ENCODE peak calls at places on chromosomes 5 and 9, in seven cellular contexts. One of them, this sample, is unnamed.

GRCh38 chr9:11356101-11356500 is 743.3 kb upstream of the PTPRD start:
- DNase-seq in heart left ventricle: no peak
- DNase-seq in spleen: no peak
- DNase-seq in nephron progenitor cell: no peak
- DNase-seq in left ventricle myocardium inferior: no peak
- DNase-seq in A549: no peak
- DNase-seq in body of pancreas: no peak
- DNase-seq in this sample: no peak

GRCh38 chr5:143695244-143695885 is 116.6 kb upstream of the HMHB1 start:
- DNase-seq in left ventricle myocardium inferior: no peak
- DNase-seq in body of pancreas: no peak
- DNase-seq in A549: no peak
- DNase-seq in spleen: no peak
- DNase-seq in nephron progenitor cell: no peak
- DNase-seq in heart left ventricle: no peak
- DNase-seq in this sample: no peak

GRCh38 chr9:123087359-123087888 is 54.0 kb downstream of the GPR21 start:
- DNase-seq in nephron progenitor cell: no peak
- DNase-seq in A549: no peak
- DNase-seq in left ventricle myocardium inferior: peak
- DNase-seq in body of pancreas: no peak
- DNase-seq in spleen: no peak
- DNase-seq in heart left ventricle: peak
- DNase-seq in this sample: no peak

GRCh38 chr5:169861934-169862333 is 118.4 kb downstream of the INSYN2B start:
- DNase-seq in A549: no peak
- DNase-seq in spleen: no peak
- DNase-seq in body of pancreas: no peak
- DNase-seq in heart left ventricle: no peak
- DNase-seq in nephron progenitor cell: no peak
- DNase-seq in left ventricle myocardium inferior: no peak
- DNase-seq in this sample: no peak

GRCh38 chr5:113447651-113448050 is 12.9 kb upstream of the TSSK1B start:
- DNase-seq in spleen: no peak
- DNase-seq in nephron progenitor cell: no peak
- DNase-seq in body of pancreas: no peak
- DNase-seq in A549: no peak
- DNase-seq in heart left ventricle: no peak
- DNase-seq in left ventricle myocardium inferior: no peak
- DNase-seq in this sample: peak

GRCh38 chr5:131379071-131379538 is 115.3 kb downstream of the CDC42SE2 start:
- DNase-seq in left ventricle myocardium inferior: no peak
- DNase-seq in A549: peak
- DNase-seq in nephron progenitor cell: no peak
- DNase-seq in spleen: no peak
- DNase-seq in body of pancreas: no peak
- DNase-seq in heart left ventricle: no peak
- DNase-seq in this sample: no peak

GRCh38 chr9:121350993-121351561 is 19.0 kb downstream of the STOM start:
- DNase-seq in left ventricle myocardium inferior: peak
- DNase-seq in spleen: no peak
- DNase-seq in body of pancreas: peak
- DNase-seq in heart left ventricle: peak
- DNase-seq in nephron progenitor cell: no peak
- DNase-seq in A549: peak
- DNase-seq in this sample: no peak

GRCh38 chr5:32346869-32347268 is 34.1 kb upstream of the MTMR12 start:
- DNase-seq in nephron progenitor cell: no peak
- DNase-seq in spleen: no peak
- DNase-seq in heart left ventricle: no peak
- DNase-seq in A549: no peak
- DNase-seq in left ventricle myocardium inferior: no peak
- DNase-seq in body of pancreas: no peak
- DNase-seq in this sample: no peak

GRCh38 chr5:57863661-57864060 is 381.1 kb upstream of the ACTBL2 start:
- DNase-seq in nephron progenitor cell: no peak
- DNase-seq in left ventricle myocardium inferior: no peak
- DNase-seq in A549: no peak
- DNase-seq in body of pancreas: no peak
- DNase-seq in heart left ventricle: no peak
- DNase-seq in spleen: no peak
- DNase-seq in this sample: no peak

GRCh38 chr9:86859056-86859455 is 88.2 kb downstream of the GAS1 start:
- DNase-seq in left ventricle myocardium inferior: no peak
- DNase-seq in A549: no peak
- DNase-seq in nephron progenitor cell: no peak
- DNase-seq in body of pancreas: no peak
- DNase-seq in spleen: no peak
- DNase-seq in heart left ventricle: no peak
- DNase-seq in this sample: no peak

GRCh38 chr5:159864885-159865622 is 51.2 kb upstream of the ADRA1B start:
- DNase-seq in heart left ventricle: no peak
- DNase-seq in spleen: no peak
- DNase-seq in body of pancreas: no peak
- DNase-seq in A549: no peak
- DNase-seq in nephron progenitor cell: no peak
- DNase-seq in left ventricle myocardium inferior: no peak
- DNase-seq in this sample: no peak

GRCh38 chr5:39148983-39149534 is 70.3 kb downstream of the FYB1 start:
- DNase-seq in heart left ventricle: no peak
- DNase-seq in spleen: no peak
- DNase-seq in body of pancreas: no peak
- DNase-seq in A549: peak
- DNase-seq in left ventricle myocardium inferior: no peak
- DNase-seq in nephron progenitor cell: no peak
- DNase-seq in this sample: no peak

DNA sequence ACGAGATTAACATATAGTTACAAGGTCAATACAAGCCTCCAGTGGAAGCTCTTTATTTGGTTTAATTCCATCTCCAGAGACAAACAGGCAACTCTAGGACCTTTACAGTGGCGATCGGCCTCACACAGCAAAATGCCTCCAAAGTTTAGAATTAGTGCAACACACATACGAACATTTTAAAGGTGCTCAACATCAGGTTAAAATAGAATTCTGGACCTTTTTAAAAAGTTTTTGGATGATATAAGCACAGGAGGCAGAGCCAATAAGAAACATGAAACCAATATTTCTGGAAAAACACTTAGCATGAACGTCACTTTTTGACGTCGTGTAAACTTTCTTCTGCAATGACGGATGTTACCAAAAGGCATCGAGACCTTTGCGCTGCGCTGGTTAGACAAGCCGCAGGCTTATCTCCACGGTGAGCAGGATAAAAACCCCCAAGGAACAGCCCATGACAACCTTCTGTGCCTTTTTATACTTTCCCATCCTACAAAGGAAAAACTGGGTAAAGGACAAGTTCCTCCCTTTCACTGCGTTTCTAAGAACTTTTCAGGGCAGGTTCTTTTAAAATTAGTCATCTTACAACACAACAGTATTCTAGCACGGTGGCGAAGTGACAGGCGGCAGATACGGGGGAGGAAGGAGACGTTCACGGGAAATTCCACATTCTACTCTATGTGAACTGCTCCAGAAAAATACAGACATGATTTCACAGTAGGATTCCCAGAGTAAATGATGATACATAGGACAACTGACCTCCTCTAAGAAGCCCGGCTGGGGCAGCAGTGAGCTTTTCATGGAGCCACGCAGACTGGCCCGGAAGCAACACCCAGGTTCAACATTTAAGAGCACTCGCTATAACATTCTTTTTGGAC is 52.2 kb downstream of the USP20 start:
- DNase-seq in body of pancreas: no peak
- DNase-seq in heart left ventricle: peak
- DNase-seq in spleen: peak
- DNase-seq in nephron progenitor cell: no peak
- DNase-seq in left ventricle myocardium inferior: no peak
- DNase-seq in A549: no peak
- DNase-seq in this sample: no peak
- TF ChIP-seq CTCF in body of pancreas: no peak
- TF ChIP-seq CTCF in heart left ventricle: peak
- TF ChIP-seq CTCF in spleen: no peak
- TF ChIP-seq CTCF in nephron progenitor cell: no peak
- TF ChIP-seq CTCF in left ventricle myocardium inferior: peak
- TF ChIP-seq CTCF in A549: no peak
- TF ChIP-seq CTCF in this sample: no peak

GRCh38 chr5:161851691-161852299 is 3.9 kb downstream of the GABRA1 start:
- DNase-seq in spleen: no peak
- DNase-seq in left ventricle myocardium inferior: no peak
- DNase-seq in A549: peak
- DNase-seq in heart left ventricle: no peak
- DNase-seq in nephron progenitor cell: no peak
- DNase-seq in body of pancreas: no peak
- DNase-seq in this sample: no peak
- TF ChIP-seq CTCF in spleen: no peak
- TF ChIP-seq CTCF in left ventricle myocardium inferior: no peak
- TF ChIP-seq CTCF in A549: peak
- TF ChIP-seq CTCF in heart left ventricle: peak
- TF ChIP-seq CTCF in nephron progenitor cell: peak
- TF ChIP-seq CTCF in body of pancreas: no peak
- TF ChIP-seq CTCF in this sample: peak

GRCh38 chr5:147935032-147935431 is 28.7 kb upstream of the C5orf46 start:
- DNase-seq in nephron progenitor cell: no peak
- DNase-seq in A549: peak
- DNase-seq in heart left ventricle: no peak
- DNase-seq in left ventricle myocardium inferior: no peak
- DNase-seq in body of pancreas: peak
- DNase-seq in spleen: no peak
- DNase-seq in this sample: peak
- TF ChIP-seq CTCF in nephron progenitor cell: no peak
- TF ChIP-seq CTCF in A549: peak
- TF ChIP-seq CTCF in heart left ventricle: peak
- TF ChIP-seq CTCF in left ventricle myocardium inferior: peak
- TF ChIP-seq CTCF in body of pancreas: no peak
- TF ChIP-seq CTCF in spleen: no peak
- TF ChIP-seq CTCF in this sample: peak

GRCh38 chr9:89318123-89319014 is at the start of gene SECISBP2:
- DNase-seq in spleen: peak
- DNase-seq in nephron progenitor cell: peak
- DNase-seq in A549: peak
- DNase-seq in body of pancreas: peak
- DNase-seq in left ventricle myocardium inferior: peak
- DNase-seq in heart left ventricle: peak
- DNase-seq in this sample: peak
- TF ChIP-seq CTCF in spleen: peak
- TF ChIP-seq CTCF in nephron progenitor cell: no peak
- TF ChIP-seq CTCF in A549: peak
- TF ChIP-seq CTCF in body of pancreas: no peak
- TF ChIP-seq CTCF in left ventricle myocardium inferior: peak
- TF ChIP-seq CTCF in heart left ventricle: peak
- TF ChIP-seq CTCF in this sample: peak

GRCh38 chr5:122093415-122093814 is 15.4 kb upstream of the LOX start:
- DNase-seq in left ventricle myocardium inferior: no peak
- DNase-seq in nephron progenitor cell: no peak
- DNase-seq in body of pancreas: no peak
- DNase-seq in spleen: no peak
- DNase-seq in heart left ventricle: no peak
- DNase-seq in A549: no peak
- DNase-seq in this sample: no peak
- TF ChIP-seq CTCF in left ventricle myocardium inferior: no peak
- TF ChIP-seq CTCF in nephron progenitor cell: no peak
- TF ChIP-seq CTCF in body of pancreas: no peak
- TF ChIP-seq CTCF in spleen: no peak
- TF ChIP-seq CTCF in heart left ventricle: no peak
- TF ChIP-seq CTCF in A549: no peak
- TF ChIP-seq CTCF in this sample: no peak

GRCh38 chr9:106111039-106111740 is 416.8 kb downstream of the TMEM38B start:
- DNase-seq in A549: no peak
- DNase-seq in body of pancreas: no peak
- DNase-seq in spleen: no peak
- DNase-seq in heart left ventricle: no peak
- DNase-seq in nephron progenitor cell: no peak
- DNase-seq in left ventricle myocardium inferior: no peak
- DNase-seq in this sample: no peak
- TF ChIP-seq CTCF in A549: no peak
- TF ChIP-seq CTCF in body of pancreas: no peak
- TF ChIP-seq CTCF in spleen: no peak
- TF ChIP-seq CTCF in heart left ventricle: no peak
- TF ChIP-seq CTCF in nephron progenitor cell: no peak
- TF ChIP-seq CTCF in left ventricle myocardium inferior: no peak
- TF ChIP-seq CTCF in this sample: no peak

DNA sequence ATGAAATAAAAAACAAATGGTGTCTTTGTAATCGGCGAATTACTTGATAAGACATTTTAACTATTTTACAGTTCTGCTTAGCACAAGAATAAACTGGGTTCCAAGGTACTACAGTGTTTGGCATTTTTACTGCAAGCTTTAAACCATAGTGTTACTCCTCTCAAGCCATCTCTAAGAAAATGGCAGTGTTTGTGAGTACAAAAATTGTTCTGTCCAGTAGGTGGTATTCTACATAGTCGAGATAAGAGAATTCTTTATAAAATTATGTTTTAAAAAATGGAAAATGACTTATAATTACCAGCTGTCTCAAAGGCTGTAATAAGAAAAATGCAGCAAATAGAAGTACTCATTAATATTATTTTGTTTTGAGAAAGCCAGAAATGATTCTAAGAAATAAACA is 3.2 kb downstream of the SMIM15 start:
- DNase-seq in heart left ventricle: no peak
- DNase-seq in spleen: no peak
- DNase-seq in body of pancreas: no peak
- DNase-seq in A549: peak
- DNase-seq in nephron progenitor cell: no peak
- DNase-seq in left ventricle myocardium inferior: no peak
- DNase-seq in this sample: no peak
- TF ChIP-seq CTCF in heart left ventricle: no peak
- TF ChIP-seq CTCF in spleen: no peak
- TF ChIP-seq CTCF in body of pancreas: no peak
- TF ChIP-seq CTCF in A549: no peak
- TF ChIP-seq CTCF in nephron progenitor cell: no peak
- TF ChIP-seq CTCF in left ventricle myocardium inferior: no peak
- TF ChIP-seq CTCF in this sample: no peak

This sample was measured in endothelial cell.